ENCODE peak calls at places on chromosomes 2 and 18, in four cellular contexts. K is lung, X is caudate nucleus, R is Ammon's horn. W is an unnamed sample.

GRCh38 chr2:183038341-183039300 is at the start of gene NCKAP1:
- DNase-seq in K (peak; percentile 89), X (peak; percentile 64), R (peak; percentile 76), W (peak; percentile 80)

GRCh38 chr18:6414723-6415362 is at the start of gene L3MBTL4:
- DNase-seq in K (peak; percentile 71), X (peak; percentile 40), R (peak; percentile 38), W (no peak)

GRCh38 chr18:78982186-78982585 is 2.6 kb downstream of the SALL3 start:
- DNase-seq in K (no peak), X (no peak), R (no peak), W (no peak)

GRCh38 chr2:239307921-239308620 is 92.7 kb downstream of the HDAC4 start:
- DNase-seq in K (no peak), X (no peak), R (no peak), W (no peak)

GRCh38 chr2:120525056-120526046 is 179.4 kb downstream of the INHBB start:
- DNase-seq in K (no peak), X (no peak), R (no peak), W (no peak)

GRCh38 chr2:64987963-64988419 is 1.2 kb upstream of the SLC1A4 start:
- DNase-seq in K (no peak), X (no peak), R (no peak), W (no peak)

GRCh38 chr2:105888625-105889024 is 143.9 kb downstream of the NCK2 start:
- DNase-seq in K (no peak), X (no peak), R (no peak), W (no peak)

GRCh38 chr2:32835148-32835547 is 111.6 kb upstream of the LTBP1 start:
- DNase-seq in K (no peak), X (no peak), R (no peak), W (no peak)

GRCh38 chr2:11254100-11254536 is 90.3 kb downstream of the ROCK2 start:
- DNase-seq in K (no peak), X (no peak), R (no peak), W (no peak)

GRCh38 chr2:158810761-158811470 is 15.8 kb downstream of the DAPL1 start:
- DNase-seq in K (no peak), X (no peak), R (no peak), W (no peak)